ENCODE peak calls at places on chromosomes 5 and 9, in ten cellular contexts. V is GM23248; O is transverse colon; Z is effector memory CD4-positive, alpha-beta T cell; X is OCI-LY7; S is SK-N-SH; B is fibroblast of lung; U is CD8-positive, alpha-beta T cell; H is breast epithelium; A is hepatocyte. P is an unnamed sample.

GRCh38 chr9:4228606-4229005 is 71.3 kb downstream of the GLIS3 start:
- DNase-seq in V (peak; percentile 63), O (no peak), Z (no peak), X (no peak), S (peak; percentile 27), B (peak; percentile 70), U (no peak), H (no peak), A (peak; percentile 48), P (no peak)

GRCh38 chr9:130129425-130130061 is 42.7 kb upstream of the NCS1 start:
- DNase-seq in V (no peak), O (no peak), Z (no peak), X (no peak), S (no peak), B (peak; percentile 66), U (no peak), H (no peak), A (no peak), P (peak; percentile 3)

GRCh38 chr9:79731483-79731882 is 159.7 kb downstream of the TLE4 start:
- DNase-seq in V (no peak), O (no peak), Z (no peak), X (no peak), S (no peak), B (no peak), U (no peak), H (no peak), A (no peak), P (no peak)

GRCh38 chr5:15993934-15994333 is 185.7 kb downstream of the MARCHF11 start:
- DNase-seq in V (peak; percentile 45), O (no peak), Z (no peak), X (no peak), S (no peak), B (peak; percentile 33), U (no peak), H (no peak), A (no peak), P (no peak)

GRCh38 chr5:132421442-132421841 is 51.9 kb downstream of the SLC22A5 start:
- DNase-seq in V (no peak), O (no peak), Z (no peak), X (no peak), S (no peak), B (no peak), U (no peak), H (no peak), A (no peak), P (no peak)

GRCh38 chr5:78009937-78010527 is 233.9 kb upstream of the TBCA start:
- DNase-seq in V (peak; percentile 94), O (no peak), Z (no peak), X (no peak), S (no peak), B (peak; percentile 96), U (no peak), H (no peak), A (peak; percentile 50), P (no peak)

GRCh38 chr9:125361837-125362531 is 100.4 kb downstream of the GAPVD1 start:
- DNase-seq in V (peak; percentile 36), O (no peak), Z (no peak), X (peak; percentile 43), S (no peak), B (peak; percentile 47), U (no peak), H (no peak), A (peak; percentile 25), P (peak; percentile 29)

GRCh38 chr5:3377831-3378230 is 217.8 kb upstream of the IRX1 start:
- DNase-seq in V (no peak), O (no peak), Z (no peak), X (no peak), S (no peak), B (no peak), U (no peak), H (no peak), A (no peak), P (no peak)

GRCh38 chr5:154505567-154505966 is 27.5 kb upstream of the HAND1 start:
- DNase-seq in V (no peak), O (no peak), Z (no peak), X (no peak), S (peak; percentile 83), B (no peak), U (no peak), H (no peak), A (no peak), P (no peak)

GRCh38 chr5:72268753-72269410 is 51.2 kb downstream of the MRPS27 start:
- DNase-seq in V (peak; percentile 68), O (peak; percentile 30), Z (peak; percentile 21), X (peak; percentile 62), S (peak; percentile 36), B (peak; percentile 48), U (peak; percentile 13), H (peak; percentile 52), A (peak; percentile 64), P (peak; percentile 67)

GRCh38 chr5:135324160-135324559 is 74.9 kb downstream of the MACROH2A1 start:
- DNase-seq in V (no peak), O (no peak), Z (no peak), X (no peak), S (no peak), B (no peak), U (no peak), H (no peak), A (no peak), P (no peak)

DNA sequence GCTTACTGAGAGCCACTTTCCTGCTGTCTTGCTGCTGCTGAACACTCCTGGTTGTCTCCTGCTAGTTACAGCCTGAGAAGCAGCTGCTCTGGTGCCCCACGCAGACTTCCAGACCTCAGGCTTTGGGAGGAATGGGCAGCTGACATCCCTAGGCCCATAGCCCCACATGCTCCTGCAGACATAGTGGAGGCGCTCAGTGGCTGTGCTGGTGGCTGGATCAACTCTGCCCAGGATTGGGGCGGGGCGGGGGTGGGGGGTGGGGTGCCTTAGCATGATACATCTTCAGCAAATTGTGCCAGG is 93.9 kb downstream of the DAB2IP start:
- DNase-seq in V (no peak), O (no peak), Z (no peak), X (no peak), S (no peak), B (no peak), U (no peak), H (no peak), A (no peak), P (no peak)
- H3K4me1 ChIP-seq in V (peaks cover 39% of the 10 kb centered on the region), O (peaks cover 65% of the 10 kb centered on the region), Z (no peaks in the 10 kb centered on the region), X (peaks cover 51% of the 10 kb centered on the region), S (peaks cover 20% of the 10 kb centered on the region), B (peaks cover 34% of the 10 kb centered on the region), U (peaks cover 14% of the 10 kb centered on the region), H (peaks cover 46% of the 10 kb centered on the region), A (peaks cover 41% of the 10 kb centered on the region), P (no peaks in the 10 kb centered on the region)

GRCh38 chr9:114928092-114928491 is 2.3 kb downstream of the TNFSF8 start:
- DNase-seq in V (no peak), O (no peak), Z (no peak), X (peak; percentile 43), S (no peak), B (no peak), U (no peak), H (no peak), A (no peak), P (peak; percentile 34)

GRCh38 chr9:114930063-114930812 is at the start of gene TNFSF8:
- DNase-seq in V (no peak), O (peak; percentile 35), Z (peak; percentile 70), X (peak; percentile 90), S (no peak), B (no peak), U (peak; percentile 55), H (no peak), A (no peak), P (peak; percentile 37)

GRCh38 chr9:114932502-114932901 is 2.1 kb upstream of the TNFSF8 start:
- DNase-seq in V (no peak), O (no peak), Z (no peak), X (peak; percentile 55), S (no peak), B (no peak), U (no peak), H (no peak), A (no peak), P (no peak)

GRCh38 chr9:114929166-114929565 is 1.2 kb downstream of the TNFSF8 start:
- DNase-seq in V (no peak), O (no peak), Z (no peak), X (peak; percentile 80), S (no peak), B (no peak), U (no peak), H (no peak), A (no peak), P (peak; percentile 82)

DNA sequence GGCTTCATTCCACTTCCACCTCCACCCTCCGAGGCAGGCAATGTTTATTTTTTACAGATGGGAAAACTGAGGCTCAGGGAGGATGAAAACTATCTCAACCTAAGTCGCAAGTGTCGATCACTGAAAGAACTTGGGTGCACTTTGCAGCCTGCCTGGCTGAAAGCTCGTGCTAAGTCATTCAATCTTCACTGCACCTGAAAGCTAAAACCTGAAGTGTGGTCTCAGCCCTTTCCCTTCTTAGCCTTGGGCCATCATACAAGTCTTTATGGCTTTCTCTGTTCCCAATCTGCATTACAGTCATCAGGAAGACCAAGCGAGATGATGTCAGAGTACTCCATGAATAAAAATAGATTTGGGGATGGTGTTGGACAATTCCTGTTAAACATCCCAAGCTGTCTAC is 1.0 kb upstream of the TNFSF8 start:
- DNase-seq in V (no peak), O (no peak), Z (no peak), X (peak; percentile 54), S (no peak), B (no peak), U (no peak), H (no peak), A (no peak), P (no peak)
- H3K36me3 ChIP-seq in V (no peaks in the 10 kb centered on the region), O (no peaks in the 10 kb centered on the region), Z (no peaks in the 10 kb centered on the region), X (no peaks in the 10 kb centered on the region), S (no peaks in the 10 kb centered on the region), B (no peaks in the 10 kb centered on the region), U (no peaks in the 10 kb centered on the region), H (no peaks in the 10 kb centered on the region), A (no peaks in the 10 kb centered on the region), P (no peaks in the 10 kb centered on the region)

DNA sequence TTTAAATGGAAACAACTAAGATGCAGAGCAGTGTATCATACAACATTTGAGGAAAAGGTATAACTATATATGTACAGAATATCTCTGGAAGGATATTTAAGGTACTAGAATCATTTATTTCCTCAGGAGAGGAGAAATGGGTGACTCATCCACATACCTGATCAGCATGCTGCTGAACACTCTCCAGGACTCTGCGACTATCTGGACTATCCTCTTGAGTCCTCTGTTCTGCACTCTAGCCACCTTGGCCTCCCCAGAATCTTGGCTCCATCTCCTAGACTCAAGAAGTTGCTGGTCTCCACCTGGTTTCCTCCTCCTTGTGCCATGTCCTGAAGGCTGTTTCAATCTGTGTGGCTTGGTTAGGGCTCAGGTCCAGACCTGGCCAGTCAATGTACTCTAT is 8.8 kb upstream of the PRDM6 start:
- DNase-seq in V (no peak), O (no peak), Z (no peak), X (no peak), S (no peak), B (no peak), U (no peak), H (no peak), A (no peak), P (no peak)
- H3K4me1 ChIP-seq in V (no peaks in the 10 kb centered on the region), O (no peaks in the 10 kb centered on the region), Z (no peaks in the 10 kb centered on the region), X (no peaks in the 10 kb centered on the region), S (no peaks in the 10 kb centered on the region), B (no peaks in the 10 kb centered on the region), U (no peaks in the 10 kb centered on the region), H (no peaks in the 10 kb centered on the region), A (no peaks in the 10 kb centered on the region), P (no peaks in the 10 kb centered on the region)

DNA sequence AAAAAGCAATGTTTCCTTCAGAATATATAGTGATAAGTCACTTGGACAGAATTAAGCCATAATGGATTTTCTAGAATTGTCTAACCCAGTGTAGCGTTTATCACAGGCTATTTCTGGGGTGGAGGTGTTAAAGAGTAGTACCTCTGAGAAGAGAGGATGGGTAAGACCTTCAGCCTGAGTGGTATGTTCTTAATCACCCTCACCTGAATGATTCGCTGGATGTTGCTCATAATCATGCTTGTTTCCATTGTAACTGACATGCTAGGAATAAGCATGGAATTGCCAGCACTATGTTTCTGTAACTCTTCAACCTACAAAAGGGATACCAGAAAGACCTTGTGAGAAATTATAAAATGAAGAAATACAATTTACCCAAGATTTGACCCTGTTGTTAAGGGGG is 33.3 kb downstream of the SLC31A2 start:
- DNase-seq in V (no peak), O (no peak), Z (no peak), X (no peak), S (no peak), B (no peak), U (no peak), H (no peak), A (no peak), P (no peak)
- H3K36me3 ChIP-seq in V (peaks cover 58% of the 10 kb centered on the region), O (no peaks in the 10 kb centered on the region), Z (peaks cover 80% of the 10 kb centered on the region), X (peaks cover 96% of the 10 kb centered on the region), S (peaks cover 54% of the 10 kb centered on the region), B (peaks cover 7% of the 10 kb centered on the region), U (peaks cover 65% of the 10 kb centered on the region), H (peaks cover 16% of the 10 kb centered on the region), A (no peaks in the 10 kb centered on the region), P (peaks cover 94% of the 10 kb centered on the region)